ENCODE peak calls at places on chromosomes 12 and 14, in five cellular contexts. M is activated CD8-positive, alpha-beta T cell treated with anti-CD3 and anti-CD28 coated beads, Interleukin-2, amount 10 ng/mL, durations not matched to agents 7 days and 5 days; K is left cardiac atrium; S is activated CD4-positive, alpha-beta T cell treated with anti-CD3 and anti-CD28 coated beads for 1 hour; U is SK-N-SH. W is an unnamed sample.

GRCh38 chr12:26319511-26319910 is 124.1 kb downstream of the SSPN start:
- DNase-seq in M (no peak), K (peak; percentile 53), S (no peak), U (no peak), W (peak; percentile 75)

GRCh38 chr12:39072658-39073057 is 167.3 kb upstream of the CPNE8 start:
- DNase-seq in M (no peak), K (no peak), S (no peak), U (no peak), W (no peak)

GRCh38 chr14:91387135-91387849 is 30.3 kb downstream of the CCDC88C start:
- DNase-seq in M (no peak), K (no peak), S (no peak), U (no peak), W (no peak)

GRCh38 chr14:59360923-59361794 is 104.0 kb downstream of the GPR135 start:
- DNase-seq in M (no peak), K (peak; percentile 76), S (no peak), U (peak; percentile 62), W (peak; percentile 55)

GRCh38 chr12:50536831-50537537 is 32.2 kb downstream of the DIP2B start:
- DNase-seq in M (no peak), K (no peak), S (no peak), U (no peak), W (no peak)

GRCh38 chr14:72801381-72801812 is 92.5 kb downstream of the DPF3 start:
- DNase-seq in M (peak; percentile 34), K (no peak), S (no peak), U (no peak), W (no peak)

GRCh38 chr12:121391619-121392324 is 8.1 kb upstream of the RNF34 start:
- DNase-seq in M (peak; percentile 63), K (no peak), S (no peak), U (peak; percentile 81), W (no peak)

GRCh38 chr12:100564090-100564489 is 9.4 kb upstream of the GAS2L3 start:
- DNase-seq in M (no peak), K (no peak), S (no peak), U (no peak), W (no peak)

GRCh38 chr12:6691473-6691872 is 2.3 kb upstream of the ZNF384 start:
- DNase-seq in M (no peak), K (no peak), S (no peak), U (no peak), W (no peak)

GRCh38 chr14:61240206-61240605 is 40.9 kb downstream of the TMEM30B start:
- DNase-seq in M (no peak), K (no peak), S (no peak), U (no peak), W (no peak)

GRCh38 chr12:111842556-111843396 is 748 bp downstream of the MAPKAPK5 start:
- DNase-seq in M (peak; percentile 36), K (no peak), S (no peak), U (no peak), W (no peak)

GRCh38 chr14:33776871-33777270 is 174.0 kb downstream of the EGLN3 start:
- DNase-seq in M (no peak), K (no peak), S (no peak), U (no peak), W (no peak)

GRCh38 chr12:108342985-108343384 is 3.9 kb upstream of the CMKLR1 start:
- DNase-seq in M (no peak), K (no peak), S (no peak), U (no peak), W (no peak)

W was measured in ovary.